ENCODE peak calls at places on chromosomes 7 and 10, in five cellular contexts. S is CD8-positive, alpha-beta T cell; W is neuronal stem cell; E is CD4-positive, alpha-beta T cell; Y is ovary. V is an unnamed sample.

GRCh38 chr10:29730969-29731368 is 96.2 kb upstream of the SVIL start:
- DNase-seq in S (no peak), W (no peak), E (no peak), Y (no peak), V (no peak)

GRCh38 chr7:47458057-47458456 is 123.9 kb downstream of the TNS3 start:
- DNase-seq in S (no peak), W (no peak), E (no peak), Y (peak; percentile 74), V (no peak)

GRCh38 chr10:86179143-86179505 is 187.5 kb downstream of the GRID1 start:
- DNase-seq in S (no peak), W (no peak), E (no peak), Y (no peak), V (no peak)

GRCh38 chr10:78685466-78686163 is 383.2 kb upstream of the ZMIZ1 start:
- DNase-seq in S (no peak), W (no peak), E (no peak), Y (no peak), V (no peak)

GRCh38 chr7:1768835-1769234 is 98.8 kb downstream of the ELFN1 start:
- DNase-seq in S (no peak), W (no peak), E (no peak), Y (no peak), V (no peak)

GRCh38 chr7:118153551-118154177 is 30.3 kb upstream of the LSM8 start:
- DNase-seq in S (no peak), W (peak; percentile 8), E (no peak), Y (no peak), V (no peak)

GRCh38 chr10:74923556-74923955 is 97.2 kb downstream of the KAT6B start:
- DNase-seq in S (no peak), W (no peak), E (no peak), Y (no peak), V (no peak)

GRCh38 chr10:33559105-33559504 is 224.6 kb upstream of the NRP1 start:
- DNase-seq in S (no peak), W (no peak), E (no peak), Y (peak; percentile 22), V (no peak)

GRCh38 chr7:126606331-126606730 is 646.4 kb downstream of the GRM8 start:
- DNase-seq in S (no peak), W (no peak), E (no peak), Y (no peak), V (no peak)

GRCh38 chr10:102927311-102928010 is 9.4 kb downstream of the CNNM2 start:
- DNase-seq in S (no peak), W (no peak), E (no peak), Y (no peak), V (no peak)

GRCh38 chr10:81872206-81872605 is 2.8 kb upstream of the NRG3 start:
- DNase-seq in S (no peak), W (no peak), E (no peak), Y (no peak), V (no peak)

GRCh38 chr7:47501406-47501805 is 80.5 kb downstream of the TNS3 start:
- DNase-seq in S (no peak), W (no peak), E (no peak), Y (peak; percentile 63), V (no peak)

GRCh38 chr10:3785849-3786290 is 861 bp upstream of the KLF6 start:
- DNase-seq in S (no peak), W (peak; percentile 35), E (peak; percentile 65), Y (peak; percentile 73), V (no peak)

GRCh38 chr10:33132626-33133025 is 174.6 kb upstream of the ITGB1 start:
- DNase-seq in S (no peak), W (no peak), E (no peak), Y (no peak), V (no peak)

GRCh38 chr7:45687721-45688120 is 113.6 kb downstream of the ADCY1 start:
- DNase-seq in S (peak; percentile 13), W (no peak), E (no peak), Y (peak; percentile 4), V (no peak)

GRCh38 chr10:101069441-101069840 is 7.7 kb downstream of the KAZALD1 start:
- DNase-seq in S (no peak), W (no peak), E (no peak), Y (no peak), V (no peak)

GRCh38 chr10:60172363-60172990 is 217.2 kb downstream of the ANK3 start:
- DNase-seq in S (no peak), W (no peak), E (no peak), Y (no peak), V (no peak)

GRCh38 chr7:133919810-133920209 is 207.3 kb upstream of the LRGUK start:
- DNase-seq in S (no peak), W (no peak), E (no peak), Y (no peak), V (no peak)

GRCh38 chr7:155357573-155358041 is 59.9 kb downstream of the INSIG1 start:
- DNase-seq in S (no peak), W (no peak), E (no peak), Y (no peak), V (no peak)

GRCh38 chr7:148262721-148263229 is 327.8 kb upstream of the C7orf33 start:
- DNase-seq in S (peak; percentile 75), W (peak; percentile 68), E (peak; percentile 59), Y (peak; percentile 87), V (peak; percentile 59)

GRCh38 chr10:78774999-78775711 is 293.6 kb upstream of the ZMIZ1 start:
- DNase-seq in S (no peak), W (no peak), E (no peak), Y (peak; percentile 68), V (no peak)

GRCh38 chr10:126104767-126105166 is 208.4 kb downstream of the FANK1 start:
- DNase-seq in S (no peak), W (no peak), E (no peak), Y (peak; percentile 66), V (no peak)

GRCh38 chr7:80844916-80845315 is 73.9 kb downstream of the SEMA3C start:
- DNase-seq in S (no peak), W (no peak), E (no peak), Y (no peak), V (no peak)

GRCh38 chr7:28389504-28390385 is 22.6 kb upstream of the CREB5 start:
- DNase-seq in S (no peak), W (peak; percentile 65), E (no peak), Y (no peak), V (no peak)

GRCh38 chr7:922334-923107 is 32.0 kb downstream of the ADAP1 start:
- DNase-seq in S (peak; percentile 61), W (no peak), E (no peak), Y (no peak), V (no peak)

GRCh38 chr7:98913612-98914011 is 35.3 kb downstream of the TRRAP start:
- DNase-seq in S (no peak), W (no peak), E (no peak), Y (no peak), V (no peak)

GRCh38 chr7:131071786-131072504 is 255.7 kb upstream of the MKLN1 start:
- DNase-seq in S (no peak), W (no peak), E (no peak), Y (peak; percentile 48), V (no peak)

GRCh38 chr10:7906128-7906527 is 87.8 kb downstream of the TAF3 start:
- DNase-seq in S (no peak), W (no peak), E (no peak), Y (no peak), V (no peak)

GRCh38 chr10:27635290-27635689 is 110.3 kb downstream of the MKX start:
- DNase-seq in S (no peak), W (no peak), E (no peak), Y (no peak), V (no peak)

GRCh38 chr7:94315011-94315410 is 79.7 kb upstream of the COL1A2 start:
- DNase-seq in S (no peak), W (no peak), E (no peak), Y (no peak), V (no peak)

GRCh38 chr7:36048141-36048901 is 104.7 kb upstream of the EEPD1 start:
- DNase-seq in S (no peak), W (no peak), E (no peak), Y (no peak), V (no peak)
- H3K27ac ChIP-seq in S (no peak overlapping the region), W (no peak overlapping the region), E (no peak overlapping the region), Y (no peak overlapping the region), V (no peak overlapping the region)

GRCh38 chr10:72337039-72337629 is 17.6 kb downstream of the DNAJB12 start:
- DNase-seq in S (peak; percentile 85), W (peak; percentile 64), E (peak; percentile 60), Y (peak; percentile 93), V (peak; percentile 30)
- H3K27ac ChIP-seq in S (no peak overlapping the region), W (no peak overlapping the region), E (no peak overlapping the region), Y (peak overlapping the region; percentile 99), V (peak overlapping the region; percentile 97)

GRCh38 chr10:22325948-22326702 is 5.2 kb downstream of the BMI1 start:
- DNase-seq in S (no peak), W (no peak), E (no peak), Y (no peak), V (no peak)
- H3K27ac ChIP-seq in S (peak overlapping the region; percentile 46), W (no peak overlapping the region), E (peak overlapping the region; percentile 56), Y (peak overlapping the region; percentile 33), V (peak overlapping the region; percentile 6)

DNA sequence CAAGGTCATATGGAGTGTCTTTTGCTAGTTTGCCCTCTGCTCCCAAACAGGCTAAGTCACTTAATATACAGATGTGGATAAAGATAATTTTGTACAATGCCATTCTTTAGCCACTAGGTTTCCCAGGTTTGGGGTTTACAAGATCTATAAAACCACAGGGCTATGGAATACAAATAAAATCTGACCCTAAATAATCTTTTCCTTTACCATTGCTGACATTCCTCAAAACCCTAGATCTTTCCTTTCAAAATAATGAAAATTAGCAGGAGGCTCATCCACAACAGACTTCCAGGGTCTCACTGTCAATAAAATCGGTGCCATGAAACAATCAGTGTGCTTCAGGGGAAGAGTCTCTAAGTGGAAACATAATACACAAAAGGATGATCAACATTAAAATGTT is 148.4 kb downstream of the CPEB3 start:
- DNase-seq in S (no peak), W (no peak), E (no peak), Y (no peak), V (no peak)
- H3K27ac ChIP-seq in S (no peak overlapping the region), W (no peak overlapping the region), E (no peak overlapping the region), Y (peak overlapping the region; percentile 3), V (no peak overlapping the region)

GRCh38 chr7:23061327-23061726 is 44.3 kb upstream of the KLHL7 start:
- DNase-seq in S (no peak), W (no peak), E (no peak), Y (no peak), V (no peak)

GRCh38 chr7:23067271-23067670 is 38.3 kb upstream of the KLHL7 start:
- DNase-seq in S (no peak), W (no peak), E (no peak), Y (no peak), V (no peak)

GRCh38 chr7:23058412-23059096 is 44.6 kb upstream of the HYCC1 start:
- DNase-seq in S (no peak), W (no peak), E (no peak), Y (no peak), V (no peak)

GRCh38 chr7:23065974-23066373 is 39.6 kb upstream of the KLHL7 start:
- DNase-seq in S (no peak), W (no peak), E (no peak), Y (no peak), V (no peak)

GRCh38 chr7:23062452-23062851 is 43.1 kb upstream of the KLHL7 start:
- DNase-seq in S (no peak), W (no peak), E (no peak), Y (no peak), V (peak; percentile 74)
- H3K27ac ChIP-seq in S (no peak overlapping the region), W (no peak overlapping the region), E (no peak overlapping the region), Y (no peak overlapping the region), V (no peak overlapping the region)